ENCODE peak calls at places on chromosome 5, in six cellular contexts. U, Q, O, X, P and V are unnamed samples. For H3K36me3, the result is how much of the 10 kb centered on the place peaks cover.

GRCh38 chr5:180670586-180671359 is 21.4 kb upstream of the FLT4 start:
- DNase-seq in U (peak), X (peak), Q (no peak), O (no peak), P (peak), V (no peak)

GRCh38 chr5:143874312-143874711 is 62.4 kb downstream of the HMHB1 start:
- DNase-seq in Q (no peak), P (no peak), O (no peak), X (no peak), U (no peak), V (no peak)

GRCh38 chr5:102540251-102540812 is 41.5 kb upstream of the SLCO6A1 start:
- DNase-seq in P (no peak), O (no peak), U (no peak), X (no peak), Q (no peak), V (no peak)

GRCh38 chr5:6506631-6507030 is 58.0 kb downstream of the UBE2QL1 start:
- DNase-seq in O (no peak), Q (no peak), X (no peak), P (no peak), U (no peak), V (no peak)

GRCh38 chr5:154475613-154476342 is 2.2 kb downstream of the HAND1 start:
- DNase-seq in P (no peak), X (peak), Q (no peak), O (no peak), U (no peak), V (no peak)

GRCh38 chr5:119743927-119744326 is 114.6 kb downstream of the FAM170A start:
- DNase-seq in Q (no peak), O (no peak), U (peak), P (no peak), X (peak), V (peak)

GRCh38 chr5:111755942-111756353 is 1.0 kb downstream of the NREP start:
- DNase-seq in X (no peak), U (peak), P (no peak), O (no peak), Q (no peak), V (no peak)

GRCh38 chr5:3661755-3662296 is 66.2 kb downstream of the IRX1 start:
- DNase-seq in O (no peak), X (no peak), Q (no peak), P (no peak), U (no peak), V (no peak)

GRCh38 chr5:169979871-169980270 is 424 bp downstream of the INSYN2B start:
- DNase-seq in U (no peak), O (no peak), P (no peak), X (no peak), Q (no peak), V (no peak)

GRCh38 chr5:141135030-141135717 is at the start of gene PCDHB5:
- DNase-seq in U (no peak), P (peak), O (no peak), X (peak), Q (peak), V (peak)

GRCh38 chr5:104845541-104845940 is 1283.0 kb upstream of the NUDT12 start:
- DNase-seq in U (no peak), O (no peak), Q (no peak), X (no peak), P (no peak), V (no peak)

GRCh38 chr5:171707441-171707790 is 78.2 kb upstream of the SMIM23 start:
- DNase-seq in P (peak), U (no peak), Q (no peak), O (no peak), X (no peak), V (no peak)

GRCh38 chr5:177293819-177294581 is 9.5 kb downstream of the RAB24 start:
- DNase-seq in U (no peak), P (no peak), Q (no peak), O (no peak), X (no peak), V (no peak)

GRCh38 chr5:177294632-177295031 is 8.9 kb downstream of the RAB24 start:
- DNase-seq in O (no peak), Q (no peak), U (no peak), X (no peak), P (no peak), V (no peak)

GRCh38 chr5:177296581-177296980 is 6.9 kb downstream of the RAB24 start:
- DNase-seq in X (no peak), U (no peak), Q (no peak), O (no peak), P (no peak), V (no peak)

GRCh38 chr5:177297922-177298321 is 5.6 kb downstream of the RAB24 start:
- DNase-seq in Q (no peak), P (no peak), U (no peak), O (no peak), X (no peak), V (no peak)

DNA sequence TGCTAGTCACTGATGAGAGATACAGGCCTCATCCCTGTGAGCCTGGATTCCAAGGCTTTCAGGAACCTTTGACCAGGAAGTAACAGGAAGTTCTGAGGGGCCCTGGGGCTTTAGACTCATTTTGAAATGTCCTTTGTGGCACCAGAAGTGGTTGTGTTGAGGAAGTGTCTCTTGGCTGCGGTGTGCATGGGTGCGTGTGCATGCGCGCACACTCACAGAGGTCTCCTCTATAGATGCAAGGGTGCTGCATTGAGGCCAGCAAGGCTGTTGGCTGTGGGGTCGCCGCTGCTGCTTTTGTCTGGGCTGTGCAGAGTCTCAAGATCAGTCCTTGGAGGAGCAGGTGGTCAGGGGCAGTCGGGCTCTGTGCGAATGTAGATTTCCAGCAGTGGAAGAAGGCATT is 7.6 kb downstream of the RAB24 start:
- DNase-seq in U (no peak), Q (no peak), P (no peak), O (no peak), X (no peak), V (no peak)
- H3K36me3 ChIP-seq in U (under half), Q (under half), P (under half), O (under half), X (under half), V (under half)

GRCh38 chr5:108727154-108727638 is 20.5 kb upstream of the FER start:
- DNase-seq in Q (no peak), X (no peak), O (no peak), U (no peak), P (peak), V (no peak)

GRCh38 chr5:108727639-108728565 is 19.8 kb upstream of the FER start:
- DNase-seq in Q (peak), U (peak), X (peak), O (peak), P (peak), V (no peak)

GRCh38 chr5:108728566-108729305 is 19.0 kb upstream of the FER start:
- DNase-seq in P (no peak), U (no peak), Q (no peak), O (peak), X (no peak), V (no peak)

GRCh38 chr5:108730617-108731340 is 16.9 kb upstream of the FER start:
- DNase-seq in P (peak), Q (no peak), U (no peak), O (no peak), X (no peak), V (no peak)

DNA sequence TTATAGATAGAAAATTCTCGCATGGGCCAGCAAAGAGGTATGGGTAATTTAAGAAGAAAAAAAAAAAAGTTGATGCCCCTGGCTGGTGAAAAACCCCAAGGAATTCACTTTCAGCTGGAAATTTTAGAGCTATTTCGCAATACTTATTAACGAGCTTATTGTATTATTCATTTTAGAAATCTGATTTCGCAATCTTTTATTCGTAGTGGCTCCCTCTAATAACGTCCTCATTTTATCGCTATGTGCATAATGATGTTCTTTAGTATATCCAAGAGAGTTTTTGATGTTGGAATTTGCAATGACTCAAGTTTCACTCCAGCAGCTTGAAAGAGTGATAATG is 18.4 kb upstream of the FER start:
- DNase-seq in O (no peak), P (no peak), Q (no peak), U (no peak), X (no peak), V (no peak)
- H3K36me3 ChIP-seq in O (under half), P (under half), Q (under half), U (under half), X (under half), V (under half)

DNA sequence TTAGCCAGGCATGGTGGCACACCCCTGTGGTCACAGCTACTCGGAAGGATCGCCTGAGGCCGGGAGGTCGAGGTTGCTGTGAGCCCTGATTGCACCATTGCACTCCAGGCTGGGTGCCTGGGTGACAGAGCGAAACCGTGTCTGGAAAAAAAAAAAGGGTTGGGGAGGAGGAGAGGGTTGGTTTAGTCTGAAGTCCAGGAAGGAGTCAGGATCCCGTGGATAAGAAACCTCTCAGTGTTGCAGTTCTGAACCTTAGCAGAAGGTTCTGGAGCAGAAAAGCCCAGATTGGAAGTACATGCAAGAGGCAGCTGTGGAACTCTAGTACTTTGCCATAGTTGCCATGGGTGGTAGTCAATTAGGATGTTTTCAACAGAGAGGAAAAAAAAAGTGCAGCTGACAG is 125.2 kb upstream of the CPEB4 start:
- DNase-seq in O (no peak), U (no peak), X (no peak), P (no peak), Q (no peak), V (no peak)
- H3K36me3 ChIP-seq in O (under half), U (under half), X (under half), P (under half), Q (under half), V (under half)

DNA sequence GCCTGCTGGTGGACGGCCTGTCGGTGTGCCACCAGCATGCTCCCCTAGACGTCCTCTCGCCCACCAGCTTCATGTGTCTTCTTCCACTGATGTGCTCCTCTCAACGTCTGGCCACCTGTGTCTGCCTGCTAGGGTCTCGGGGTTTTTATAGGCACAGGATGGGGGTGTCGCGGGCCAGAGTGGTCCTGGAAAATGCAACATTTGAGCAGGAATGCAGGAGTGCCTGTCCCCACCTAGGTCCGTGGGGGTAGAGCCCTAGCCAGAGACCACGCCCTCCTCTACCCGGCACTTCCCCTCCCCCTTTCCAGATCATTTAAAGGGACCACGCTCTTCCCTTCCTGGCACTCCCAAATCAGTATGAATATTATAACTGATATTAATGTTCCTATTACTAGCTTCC is 48.0 kb upstream of the OSMR start:
- DNase-seq in U (no peak), Q (no peak), O (no peak), X (no peak), P (no peak), V (no peak)
- H3K36me3 ChIP-seq in U (under half), Q (under half), O (under half), X (under half), P (under half), V (under half)

GRCh38 chr5:1319436-1320343 is 24.8 kb upstream of the TERT start:
- DNase-seq in Q (no peak), O (no peak), P (no peak), X (peak), U (no peak), V (no peak)
- H3K36me3 ChIP-seq in Q (under half), O (under half), P (under half), X (half or more), U (under half), V (half or more)

GRCh38 chr5:151665584-151665982 is 21.1 kb downstream of the SPARC start:
- DNase-seq in U (no peak), P (no peak), X (no peak), Q (no peak), O (no peak), V (no peak)

GRCh38 chr5:151662805-151663204 is 23.9 kb downstream of the SPARC start:
- DNase-seq in U (no peak), P (no peak), X (no peak), Q (no peak), O (no peak), V (no peak)

GRCh38 chr5:151664694-151665583 is 21.8 kb downstream of the SPARC start:
- DNase-seq in U (no peak), P (peak), O (no peak), X (no peak), Q (peak), V (no peak)

GRCh38 chr5:151661968-151662732 is 24.6 kb downstream of the SPARC start:
- DNase-seq in O (no peak), P (no peak), Q (no peak), X (no peak), U (no peak), V (no peak)

DNA sequence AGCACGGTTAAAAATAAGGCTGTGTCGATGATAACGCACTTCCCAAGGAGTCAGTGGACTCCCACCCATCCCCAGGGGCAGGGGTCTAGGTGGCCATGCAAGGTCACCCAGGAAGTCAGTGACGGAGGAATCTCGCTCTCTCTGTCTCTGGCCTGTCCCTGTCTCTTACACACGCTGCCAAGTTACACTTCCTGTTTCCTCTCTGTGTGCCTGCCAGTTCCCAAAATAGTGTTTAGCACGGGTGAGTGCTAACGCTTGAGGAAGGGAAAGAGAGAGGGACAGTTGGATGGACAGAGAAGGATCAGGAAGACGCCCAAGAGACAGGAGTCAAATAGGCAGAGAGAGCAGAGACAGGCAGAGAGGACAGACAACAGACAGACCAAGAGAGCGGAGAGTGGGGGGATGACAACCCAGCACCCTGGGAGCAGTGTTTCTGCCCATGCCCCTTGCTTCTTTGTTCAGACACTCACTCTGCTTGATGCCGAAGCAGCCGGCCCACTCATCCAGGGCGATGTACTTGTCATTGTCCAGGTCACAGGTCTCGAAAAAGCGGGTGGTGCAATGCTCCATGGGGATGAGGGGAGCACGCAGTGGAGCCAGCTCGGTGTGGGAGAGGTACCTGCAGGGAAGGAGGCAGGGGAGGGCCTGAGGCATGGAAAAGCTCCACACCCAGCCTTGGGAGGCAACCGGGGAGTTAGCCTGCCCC is 22.9 kb downstream of the SPARC start:
- DNase-seq in P (peak), O (no peak), Q (peak), X (no peak), U (peak), V (no peak)
- H3K36me3 ChIP-seq in P (under half), O (under half), Q (under half), X (under half), U (under half), V (half or more)

GRCh38 chr5:151118898-151119600 is 38.2 kb upstream of the TNIP1 start:
- DNase-seq in Q (no peak), P (no peak), X (no peak), U (no peak), O (no peak), V (no peak)
- H3K36me3 ChIP-seq in Q (under half), P (under half), X (under half), U (under half), O (half or more), V (half or more)